ENCODE peak calls at places on chromosomes 16 and 17, in eight cellular contexts. V is activated CD8-positive, alpha-beta memory T cell treated with anti-CD3 and anti-CD28 coated beads, Interleukin-2, amount 10 ng/mL, durations not matched to agents 7 days and 5 days; I is kidney epithelial cell; L is pons; Q is IMR-90; M is GM23338; F is prostate gland; X is mesothelial cell of epicardium. A is an unnamed sample.

GRCh38 chr16:68445458-68445857 is 2.9 kb downstream of the SMPD3 start:
- DNase-seq in M (peak), L (peak), F (no peak), I (no peak), Q (peak), X (no peak), V (peak), A (peak)

GRCh38 chr17:6502871-6503509 is 53.4 kb downstream of the PITPNM3 start:
- DNase-seq in V (no peak), I (no peak), X (no peak), F (no peak), L (no peak), Q (no peak), M (no peak), A (no peak)

GRCh38 chr17:7141824-7142223 is 27.2 kb upstream of the ASGR2 start:
- DNase-seq in F (peak), I (peak), Q (no peak), V (no peak), M (no peak), X (no peak), L (no peak), A (no peak)

GRCh38 chr17:62705781-62706597 is 78.5 kb downstream of the MRC2 start:
- DNase-seq in F (no peak), M (peak), V (no peak), I (no peak), X (no peak), L (peak), Q (peak), A (peak)

GRCh38 chr16:86676216-86676800 is 98.0 kb downstream of the FOXL1 start:
- DNase-seq in M (no peak), X (no peak), V (no peak), L (no peak), I (peak), Q (peak), F (no peak), A (no peak)

GRCh38 chr16:14957576-14958322 is 17.1 kb upstream of the PDXDC1 start:
- DNase-seq in M (no peak), V (no peak), F (no peak), Q (no peak), L (no peak), I (no peak), X (no peak), A (no peak)

GRCh38 chr16:23509763-23510153 is 536 bp downstream of the GGA2 start:
- DNase-seq in L (no peak), F (no peak), Q (peak), V (peak), M (peak), I (no peak), X (no peak), A (no peak)

GRCh38 chr16:69089091-69089912 is 16.2 kb upstream of the HAS3 start:
- DNase-seq in X (no peak), M (peak), I (no peak), F (no peak), V (peak), L (no peak), Q (peak), A (peak)

GRCh38 chr16:72876221-72876620 is 171.7 kb downstream of the ZFHX3 start:
- DNase-seq in F (no peak), L (peak), I (peak), Q (peak), M (no peak), X (no peak), V (peak), A (peak)

GRCh38 chr16:88438084-88438870 is 14.8 kb upstream of the ZFPM1 start:
- DNase-seq in M (no peak), L (no peak), Q (no peak), V (no peak), I (no peak), X (no peak), F (no peak), A (no peak)

GRCh38 chr17:49998836-49999511 is 4.0 kb upstream of the DLX3 start:
- DNase-seq in F (no peak), M (peak), L (no peak), X (no peak), V (no peak), I (no peak), Q (no peak), A (no peak)

GRCh38 chr17:68355093-68355492 is 63.8 kb downstream of the ARSG start:
- DNase-seq in M (no peak), L (no peak), X (no peak), I (no peak), F (no peak), V (no peak), Q (peak), A (no peak)

GRCh38 chr17:82529914-82530300 is 10.4 kb downstream of the FOXK2 start:
- DNase-seq in V (no peak), Q (no peak), M (no peak), L (no peak), X (no peak), I (no peak), F (no peak), A (no peak)

GRCh38 chr16:12458591-12459400 is 344.9 kb downstream of the CPPED1 start:
- DNase-seq in V (no peak), L (peak), I (no peak), Q (no peak), M (no peak), X (no peak), F (no peak), A (peak)

GRCh38 chr16:57445510-57445909 is 1.7 kb downstream of the CIAPIN1 start:
- DNase-seq in X (no peak), V (no peak), I (no peak), Q (no peak), F (no peak), M (no peak), L (no peak), A (no peak)

GRCh38 chr16:88350922-88351321 is 31.8 kb upstream of the ZNF469 start:
- DNase-seq in F (no peak), L (no peak), Q (no peak), I (no peak), M (no peak), V (no peak), X (no peak), A (no peak)

GRCh38 chr16:19167710-19168172 is 299 bp upstream of the SYT17 start:
- DNase-seq in V (peak), L (peak), Q (peak), X (peak), I (no peak), F (peak), M (peak), A (peak)

GRCh38 chr17:869567-870530 is 87.7 kb downstream of the MRM3 start:
- DNase-seq in F (peak), V (no peak), L (no peak), X (no peak), M (no peak), Q (peak), I (peak), A (peak)

GRCh38 chr17:63126607-63127006 is 160.6 kb downstream of the TANC2 start:
- DNase-seq in F (no peak), M (no peak), L (no peak), X (no peak), V (no peak), Q (peak), I (no peak), A (no peak)

GRCh38 chr16:74153773-74154172 is 142.8 kb upstream of the PSMD7 start:
- DNase-seq in F (no peak), M (no peak), X (no peak), L (no peak), I (no peak), Q (no peak), V (no peak), A (no peak)

GRCh38 chr16:7304257-7304656 is 28.4 kb upstream of the RBFOX1 start:
- DNase-seq in X (no peak), I (no peak), V (no peak), M (no peak), L (no peak), Q (no peak), F (no peak), A (no peak)

GRCh38 chr16:27217256-27217655 is 13.9 kb downstream of the KDM8 start:
- DNase-seq in F (no peak), L (peak), X (no peak), M (peak), Q (peak), I (peak), V (no peak), A (peak)

GRCh38 chr17:14061666-14062560 is 7.4 kb upstream of the COX10 start:
- DNase-seq in V (no peak), Q (peak), X (no peak), L (no peak), I (peak), M (peak), F (peak), A (no peak)

GRCh38 chr17:51119415-51120356 is 982 bp downstream of the SPAG9 start:
- DNase-seq in M (peak), X (peak), V (peak), I (no peak), F (peak), Q (peak), L (peak), A (peak)

GRCh38 chr17:8740486-8740885 is 4.2 kb downstream of the CCDC42 start:
- DNase-seq in I (no peak), M (peak), L (no peak), Q (no peak), V (peak), X (no peak), F (no peak), A (no peak)

GRCh38 chr16:31183432-31184428 is 3.8 kb downstream of the FUS start:
- DNase-seq in F (no peak), V (no peak), M (no peak), Q (no peak), X (no peak), L (no peak), I (no peak), A (no peak)

GRCh38 chr16:67023689-67024088 is 5.3 kb upstream of the CBFB start:
- DNase-seq in X (no peak), L (no peak), V (no peak), Q (no peak), M (no peak), I (no peak), F (no peak), A (no peak)

GRCh38 chr17:67557921-67558320 is 159.8 kb upstream of the NOL11 start:
- DNase-seq in L (no peak), V (no peak), I (no peak), Q (peak), F (no peak), M (no peak), X (no peak), A (no peak)

GRCh38 chr17:78748730-78749317 is 33.2 kb downstream of the CYTH1 start:
- DNase-seq in I (no peak), V (peak), F (peak), X (no peak), L (peak), Q (peak), M (no peak), A (peak)

GRCh38 chr16:26593700-26594099 is 473.0 kb upstream of the C16orf82 start:
- DNase-seq in F (no peak), L (no peak), M (no peak), I (no peak), Q (no peak), V (no peak), X (no peak), A (no peak)